ENCODE peak calls at places on chromosomes 11 and 22, in five cellular contexts. One of them, this sample, is unnamed.

GRCh38 chr11:67673358-67673757 is 1.1 kb downstream of the ALDH3B2 start:
- DNase-seq in HL-60: no peak
- DNase-seq in cardiac muscle cell: no peak
- DNase-seq in brain microvascular endothelial cell: no peak
- DNase-seq in lower lobe of right lung: no peak
- DNase-seq in this sample: no peak

GRCh38 chr22:43427296-43428004 is 15.6 kb downstream of the MPPED1 start:
- DNase-seq in HL-60: no peak
- DNase-seq in lower lobe of right lung: peak
- DNase-seq in brain microvascular endothelial cell: no peak
- DNase-seq in cardiac muscle cell: no peak
- DNase-seq in this sample: no peak

GRCh38 chr11:2800655-2801531 is 84.7 kb downstream of the CDKN1C start:
- DNase-seq in brain microvascular endothelial cell: no peak
- DNase-seq in cardiac muscle cell: no peak
- DNase-seq in lower lobe of right lung: peak
- DNase-seq in HL-60: no peak
- DNase-seq in this sample: no peak

GRCh38 chr22:37045958-37046357 is 5.6 kb upstream of the KCTD17 start:
- DNase-seq in brain microvascular endothelial cell: peak
- DNase-seq in HL-60: no peak
- DNase-seq in lower lobe of right lung: no peak
- DNase-seq in cardiac muscle cell: peak
- DNase-seq in this sample: no peak

GRCh38 chr11:73759520-73760065 is 1.3 kb downstream of the RAB6A start:
- DNase-seq in HL-60: no peak
- DNase-seq in lower lobe of right lung: no peak
- DNase-seq in brain microvascular endothelial cell: no peak
- DNase-seq in cardiac muscle cell: no peak
- DNase-seq in this sample: no peak

GRCh38 chr11:118625976-118626375 is 18.6 kb downstream of the PHLDB1 start:
- DNase-seq in HL-60: no peak
- DNase-seq in brain microvascular endothelial cell: no peak
- DNase-seq in lower lobe of right lung: peak
- DNase-seq in cardiac muscle cell: no peak
- DNase-seq in this sample: no peak

GRCh38 chr11:74948546-74948897 is 369 bp downstream of the XRRA1 start:
- DNase-seq in brain microvascular endothelial cell: no peak
- DNase-seq in cardiac muscle cell: no peak
- DNase-seq in HL-60: peak
- DNase-seq in lower lobe of right lung: no peak
- DNase-seq in this sample: no peak

GRCh38 chr11:12704049-12704448 is 29.8 kb downstream of the TEAD1 start:
- DNase-seq in HL-60: no peak
- DNase-seq in brain microvascular endothelial cell: peak
- DNase-seq in cardiac muscle cell: no peak
- DNase-seq in lower lobe of right lung: no peak
- DNase-seq in this sample: no peak

GRCh38 chr11:13721760-13722159 is 53.3 kb downstream of the FAR1 start:
- DNase-seq in cardiac muscle cell: no peak
- DNase-seq in lower lobe of right lung: no peak
- DNase-seq in brain microvascular endothelial cell: no peak
- DNase-seq in HL-60: no peak
- DNase-seq in this sample: no peak

GRCh38 chr22:28103596-28103995 is 184.5 kb upstream of the PITPNB start:
- DNase-seq in HL-60: no peak
- DNase-seq in lower lobe of right lung: no peak
- DNase-seq in brain microvascular endothelial cell: no peak
- DNase-seq in cardiac muscle cell: no peak
- DNase-seq in this sample: no peak

GRCh38 chr11:12397953-12398352 is 20.6 kb downstream of the PARVA start:
- DNase-seq in HL-60: no peak
- DNase-seq in lower lobe of right lung: no peak
- DNase-seq in cardiac muscle cell: no peak
- DNase-seq in brain microvascular endothelial cell: peak
- DNase-seq in this sample: peak

GRCh38 chr11:94283678-94284077 is 20.7 kb upstream of the IZUMO1R start:
- DNase-seq in lower lobe of right lung: no peak
- DNase-seq in brain microvascular endothelial cell: no peak
- DNase-seq in cardiac muscle cell: no peak
- DNase-seq in HL-60: no peak
- DNase-seq in this sample: no peak

GRCh38 chr22:27116295-27116694 is 458.9 kb downstream of the MIAT start:
- DNase-seq in cardiac muscle cell: no peak
- DNase-seq in lower lobe of right lung: no peak
- DNase-seq in HL-60: no peak
- DNase-seq in brain microvascular endothelial cell: no peak
- DNase-seq in this sample: no peak

GRCh38 chr11:117528061-117528780 is 200.6 kb downstream of the CEP164 start:
- DNase-seq in HL-60: no peak
- DNase-seq in brain microvascular endothelial cell: no peak
- DNase-seq in lower lobe of right lung: no peak
- DNase-seq in cardiac muscle cell: no peak
- DNase-seq in this sample: peak

GRCh38 chr11:46075168-46075567 is 46.1 kb downstream of the PHF21A start:
- DNase-seq in brain microvascular endothelial cell: peak
- DNase-seq in lower lobe of right lung: no peak
- DNase-seq in cardiac muscle cell: no peak
- DNase-seq in HL-60: no peak
- DNase-seq in this sample: peak

GRCh38 chr11:67584881-67585873 is 1.6 kb downstream of the GSTP1 start:
- DNase-seq in cardiac muscle cell: no peak
- DNase-seq in lower lobe of right lung: no peak
- DNase-seq in brain microvascular endothelial cell: no peak
- DNase-seq in HL-60: no peak
- DNase-seq in this sample: no peak

GRCh38 chr11:79708319-79708928 is 267.6 kb upstream of the TENM4 start:
- DNase-seq in HL-60: peak
- DNase-seq in lower lobe of right lung: no peak
- DNase-seq in cardiac muscle cell: peak
- DNase-seq in brain microvascular endothelial cell: peak
- DNase-seq in this sample: no peak

GRCh38 chr11:36746886-36747710 is 149.1 kb upstream of the RAG2 start:
- DNase-seq in brain microvascular endothelial cell: peak
- DNase-seq in cardiac muscle cell: peak
- DNase-seq in HL-60: peak
- DNase-seq in lower lobe of right lung: peak
- DNase-seq in this sample: peak

GRCh38 chr11:70437111-70437784 is 38.9 kb downstream of the CTTN start:
- DNase-seq in cardiac muscle cell: no peak
- DNase-seq in lower lobe of right lung: no peak
- DNase-seq in HL-60: no peak
- DNase-seq in brain microvascular endothelial cell: no peak
- DNase-seq in this sample: no peak

GRCh38 chr11:111934301-111934700 is 2.8 kb upstream of the DIXDC1 start:
- DNase-seq in cardiac muscle cell: no peak
- DNase-seq in brain microvascular endothelial cell: no peak
- DNase-seq in HL-60: no peak
- DNase-seq in lower lobe of right lung: no peak
- DNase-seq in this sample: no peak

GRCh38 chr11:134639586-134640330 is 227.7 kb upstream of the B3GAT1 start:
- DNase-seq in HL-60: no peak
- DNase-seq in cardiac muscle cell: no peak
- DNase-seq in lower lobe of right lung: peak
- DNase-seq in brain microvascular endothelial cell: no peak
- DNase-seq in this sample: no peak

GRCh38 chr22:50338860-50339462 is 4.2 kb upstream of the PPP6R2 start:
- DNase-seq in lower lobe of right lung: no peak
- DNase-seq in cardiac muscle cell: no peak
- DNase-seq in brain microvascular endothelial cell: no peak
- DNase-seq in HL-60: no peak
- DNase-seq in this sample: no peak

GRCh38 chr11:19987243-19987870 is 172.9 kb downstream of the DBX1 start:
- DNase-seq in brain microvascular endothelial cell: no peak
- DNase-seq in HL-60: no peak
- DNase-seq in cardiac muscle cell: peak
- DNase-seq in lower lobe of right lung: no peak
- DNase-seq in this sample: no peak

GRCh38 chr11:79762271-79762935 is 321.6 kb upstream of the TENM4 start:
- DNase-seq in brain microvascular endothelial cell: peak
- DNase-seq in HL-60: peak
- DNase-seq in cardiac muscle cell: peak
- DNase-seq in lower lobe of right lung: no peak
- DNase-seq in this sample: no peak

GRCh38 chr11:45048313-45048841 is 97.7 kb upstream of the TP53I11 start:
- DNase-seq in cardiac muscle cell: no peak
- DNase-seq in HL-60: no peak
- DNase-seq in lower lobe of right lung: no peak
- DNase-seq in brain microvascular endothelial cell: no peak
- DNase-seq in this sample: no peak

GRCh38 chr11:114237321-114238280 is 58.6 kb upstream of the NNMT start:
- DNase-seq in HL-60: no peak
- DNase-seq in lower lobe of right lung: no peak
- DNase-seq in cardiac muscle cell: no peak
- DNase-seq in brain microvascular endothelial cell: no peak
- DNase-seq in this sample: no peak

GRCh38 chr11:15897211-15897960 is 459.0 kb downstream of the SOX6 start:
- DNase-seq in lower lobe of right lung: no peak
- DNase-seq in cardiac muscle cell: no peak
- DNase-seq in brain microvascular endothelial cell: peak
- DNase-seq in HL-60: peak
- DNase-seq in this sample: peak

GRCh38 chr11:61174949-61175348 is 13.7 kb upstream of the VPS37C start:
- DNase-seq in lower lobe of right lung: no peak
- DNase-seq in cardiac muscle cell: no peak
- DNase-seq in brain microvascular endothelial cell: no peak
- DNase-seq in HL-60: no peak
- DNase-seq in this sample: no peak

GRCh38 chr11:19938051-19938856 is 222.0 kb downstream of the DBX1 start:
- DNase-seq in HL-60: peak
- DNase-seq in cardiac muscle cell: peak
- DNase-seq in lower lobe of right lung: peak
- DNase-seq in brain microvascular endothelial cell: peak
- DNase-seq in this sample: no peak

GRCh38 chr11:9574806-9575530 is 1.5 kb downstream of the WEE1 start:
- DNase-seq in brain microvascular endothelial cell: peak
- DNase-seq in HL-60: peak
- DNase-seq in lower lobe of right lung: no peak
- DNase-seq in cardiac muscle cell: peak
- DNase-seq in this sample: peak

GRCh38 chr11:45662665-45663485 is 2.5 kb downstream of the CHST1 start:
- DNase-seq in HL-60: no peak
- DNase-seq in brain microvascular endothelial cell: peak
- DNase-seq in lower lobe of right lung: no peak
- DNase-seq in cardiac muscle cell: no peak
- DNase-seq in this sample: peak

GRCh38 chr22:17536269-17536668 is 27.0 kb upstream of the SLC25A18 start:
- DNase-seq in cardiac muscle cell: no peak
- DNase-seq in brain microvascular endothelial cell: no peak
- DNase-seq in lower lobe of right lung: no peak
- DNase-seq in HL-60: no peak
- DNase-seq in this sample: no peak

GRCh38 chr11:7872913-7873312 is 58.2 kb downstream of the OR10A6 start:
- DNase-seq in cardiac muscle cell: no peak
- DNase-seq in HL-60: no peak
- DNase-seq in brain microvascular endothelial cell: no peak
- DNase-seq in lower lobe of right lung: no peak
- DNase-seq in this sample: no peak

GRCh38 chr11:65718964-65719492 is 1.6 kb downstream of the RNASEH2C start:
- DNase-seq in HL-60: no peak
- DNase-seq in cardiac muscle cell: no peak
- DNase-seq in brain microvascular endothelial cell: no peak
- DNase-seq in lower lobe of right lung: no peak
- DNase-seq in this sample: no peak
- H3K4me3 ChIP-seq in HL-60: peak
- H3K4me3 ChIP-seq in cardiac muscle cell: peak
- H3K4me3 ChIP-seq in brain microvascular endothelial cell: peak
- H3K4me3 ChIP-seq in lower lobe of right lung: peak
- H3K4me3 ChIP-seq in this sample: peak

GRCh38 chr11:92046103-92046502 is 178.5 kb upstream of the FAT3 start:
- DNase-seq in HL-60: no peak
- DNase-seq in lower lobe of right lung: no peak
- DNase-seq in cardiac muscle cell: no peak
- DNase-seq in brain microvascular endothelial cell: no peak
- DNase-seq in this sample: no peak

GRCh38 chr11:92045325-92045724 is 179.3 kb upstream of the FAT3 start:
- DNase-seq in brain microvascular endothelial cell: no peak
- DNase-seq in HL-60: no peak
- DNase-seq in cardiac muscle cell: no peak
- DNase-seq in lower lobe of right lung: no peak
- DNase-seq in this sample: no peak

GRCh38 chr11:92048415-92048814 is 176.2 kb upstream of the FAT3 start:
- DNase-seq in brain microvascular endothelial cell: no peak
- DNase-seq in cardiac muscle cell: peak
- DNase-seq in HL-60: no peak
- DNase-seq in lower lobe of right lung: no peak
- DNase-seq in this sample: no peak

DNA sequence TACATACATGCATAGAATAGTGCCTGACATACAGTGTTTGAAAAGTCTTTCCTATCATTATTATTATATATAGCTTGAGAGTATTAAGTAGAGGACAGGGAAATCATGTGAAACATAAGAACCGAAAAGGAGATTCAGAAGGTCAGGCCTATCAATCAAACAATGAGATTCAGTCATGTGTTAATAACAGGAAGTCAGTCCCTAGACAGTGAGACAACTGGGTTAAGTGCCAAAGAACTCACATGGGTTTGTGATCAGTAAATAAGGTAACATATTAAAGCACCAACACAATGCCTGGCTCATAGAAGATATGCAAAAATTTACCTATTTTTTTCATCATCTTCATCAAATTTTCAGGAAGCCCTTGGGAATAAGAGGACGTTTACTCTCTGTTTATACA is 174.3 kb upstream of the FAT3 start:
- DNase-seq in brain microvascular endothelial cell: no peak
- DNase-seq in lower lobe of right lung: no peak
- DNase-seq in cardiac muscle cell: no peak
- DNase-seq in HL-60: no peak
- DNase-seq in this sample: no peak
- H3K4me3 ChIP-seq in brain microvascular endothelial cell: no peak
- H3K4me3 ChIP-seq in lower lobe of right lung: no peak
- H3K4me3 ChIP-seq in cardiac muscle cell: no peak
- H3K4me3 ChIP-seq in HL-60: no peak
- H3K4me3 ChIP-seq in this sample: no peak

DNA sequence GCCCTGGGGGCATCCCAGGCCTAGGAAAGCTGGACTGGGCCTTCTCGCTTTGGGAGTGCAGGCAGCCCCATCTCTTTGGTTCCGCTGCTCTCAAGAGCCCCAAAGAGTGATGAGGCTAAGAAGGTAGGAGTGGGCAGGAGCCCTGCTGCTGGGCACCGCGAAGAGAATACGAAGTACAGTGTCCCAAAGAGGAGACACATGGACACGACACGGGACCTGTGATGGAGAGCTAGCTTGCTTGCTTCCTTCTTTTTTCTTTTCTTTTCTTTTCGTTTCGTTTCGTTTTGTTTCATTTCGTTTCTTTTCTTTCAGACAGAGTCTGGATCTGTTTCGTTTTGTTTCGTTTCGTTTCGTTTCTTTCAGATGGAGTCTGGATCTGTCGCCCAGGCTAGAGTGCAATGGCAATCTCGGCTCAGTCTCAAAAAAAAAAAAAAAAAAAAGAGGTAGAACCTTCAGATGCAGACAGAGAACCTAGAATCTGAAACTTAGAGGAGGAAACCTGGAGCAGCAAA is 10.6 kb downstream of the MGAT3 start:
- DNase-seq in cardiac muscle cell: no peak
- DNase-seq in lower lobe of right lung: no peak
- DNase-seq in HL-60: no peak
- DNase-seq in brain microvascular endothelial cell: no peak
- DNase-seq in this sample: no peak
- H3K4me3 ChIP-seq in cardiac muscle cell: no peak
- H3K4me3 ChIP-seq in lower lobe of right lung: no peak
- H3K4me3 ChIP-seq in HL-60: no peak
- H3K4me3 ChIP-seq in brain microvascular endothelial cell: no peak
- H3K4me3 ChIP-seq in this sample: no peak

GRCh38 chr22:44497904-44498242 is at the start of gene RTL6:
- DNase-seq in lower lobe of right lung: no peak
- DNase-seq in cardiac muscle cell: no peak
- DNase-seq in brain microvascular endothelial cell: no peak
- DNase-seq in HL-60: no peak
- DNase-seq in this sample: no peak
- H3K4me3 ChIP-seq in lower lobe of right lung: peak
- H3K4me3 ChIP-seq in cardiac muscle cell: peak
- H3K4me3 ChIP-seq in brain microvascular endothelial cell: peak
- H3K4me3 ChIP-seq in HL-60: peak
- H3K4me3 ChIP-seq in this sample: peak